ENCODE peak calls at places on chromosome 11, in six cellular contexts. L, T, P, A, D and F are unnamed samples.

GRCh38 chr11:67316882-67317364 is 13.6 kb downstream of the SSH3 start:
- DNase-seq in L (no peak), T (peak; percentile 66), P (no peak), A (no peak), D (no peak), F (no peak)

GRCh38 chr11:13868710-13869403 is 93.7 kb upstream of the SPON1 start:
- DNase-seq in L (no peak), T (peak; percentile 35), P (no peak), A (no peak), D (no peak), F (no peak)

GRCh38 chr11:35487532-35488078 is 37.8 kb downstream of the PAMR1 start:
- DNase-seq in L (peak; percentile 44), T (peak; percentile 26), P (peak; percentile 42), A (peak; percentile 70), D (no peak), F (no peak)

GRCh38 chr11:64358536-64358906 is 441 bp upstream of the RPS6KA4 start:
- DNase-seq in L (no peak), T (no peak), P (no peak), A (no peak), D (no peak), F (no peak)

GRCh38 chr11:118202599-118203422 is 22.0 kb downstream of the JAML start:
- DNase-seq in L (peak; percentile 97), T (no peak), P (no peak), A (no peak), D (peak; percentile 33), F (peak; percentile 44)

GRCh38 chr11:66321606-66322005 is 4.8 kb upstream of the CD248 start:
- DNase-seq in L (no peak), T (no peak), P (no peak), A (no peak), D (no peak), F (no peak)

GRCh38 chr11:108432783-108433182 is 34.5 kb downstream of the C11orf65 start:
- DNase-seq in L (no peak), T (no peak), P (no peak), A (no peak), D (no peak), F (no peak)

GRCh38 chr11:70270877-70271634 is 566 bp downstream of the PPFIA1 start:
- DNase-seq in L (peak; percentile 68), T (no peak), P (no peak), A (no peak), D (peak; percentile 16), F (peak; percentile 68)

GRCh38 chr11:62171261-62171723 is 18.7 kb upstream of the SCGB1D1 start:
- DNase-seq in L (peak; percentile 80), T (peak; percentile 58), P (peak; percentile 93), A (peak; percentile 97), D (peak; percentile 30), F (no peak)

GRCh38 chr11:74256370-74257133 is 54.9 kb downstream of the P4HA3 start:
- DNase-seq in L (no peak), T (no peak), P (no peak), A (no peak), D (no peak), F (no peak)

GRCh38 chr11:76337918-76338317 is 43.0 kb downstream of the THAP12 start:
- DNase-seq in L (no peak), T (no peak), P (no peak), A (no peak), D (no peak), F (no peak)

GRCh38 chr11:62033191-62034044 is 66.0 kb upstream of the FTH1 start:
- DNase-seq in L (no peak), T (no peak), P (no peak), A (peak; percentile 10), D (no peak), F (no peak)

GRCh38 chr11:98061858-98062257 is 958.9 kb upstream of the CNTN5 start:
- DNase-seq in L (no peak), T (no peak), P (no peak), A (no peak), D (no peak), F (no peak)

GRCh38 chr11:128763224-128763623 is 69.4 kb downstream of the FLI1 start:
- DNase-seq in L (no peak), T (no peak), P (no peak), A (no peak), D (no peak), F (no peak)

GRCh38 chr11:127049486-127049885 is 48.9 kb upstream of the KIRREL3 start:
- DNase-seq in L (no peak), T (no peak), P (no peak), A (no peak), D (no peak), F (no peak)

GRCh38 chr11:118856314-118856713 is 27.4 kb upstream of the CXCR5 start:
- DNase-seq in L (no peak), T (no peak), P (no peak), A (no peak), D (no peak), F (no peak)

GRCh38 chr11:75790986-75791385 is 22.4 kb downstream of the DGAT2 start:
- DNase-seq in L (no peak), T (no peak), P (no peak), A (no peak), D (no peak), F (no peak)

GRCh38 chr11:58625826-58626460 is 3.5 kb downstream of the CNTF start:
- DNase-seq in L (no peak), T (no peak), P (no peak), A (no peak), D (no peak), F (no peak)

GRCh38 chr11:27460571-27460970 is 12.0 kb downstream of the LGR4 start:
- DNase-seq in L (no peak), T (no peak), P (no peak), A (no peak), D (no peak), F (no peak)

GRCh38 chr11:2777871-2778629 is 78.3 kb upstream of the KCNQ1OT1 start:
- DNase-seq in L (peak; percentile 28), T (no peak), P (no peak), A (no peak), D (no peak), F (peak; percentile 7)

GRCh38 chr11:66868082-66868725 is 11.3 kb downstream of the LRFN4 start:
- DNase-seq in L (no peak), T (no peak), P (no peak), A (no peak), D (no peak), F (no peak)

GRCh38 chr11:2747236-2748015 is 47.6 kb upstream of the KCNQ1OT1 start:
- DNase-seq in L (peak; percentile 44), T (no peak), P (no peak), A (no peak), D (no peak), F (no peak)

GRCh38 chr11:128548655-128549255 is 38.6 kb downstream of the ETS1 start:
- DNase-seq in L (no peak), T (no peak), P (no peak), A (peak; percentile 30), D (no peak), F (peak; percentile 70)

GRCh38 chr11:650482-650881 is 13.4 kb downstream of the DRD4 start:
- DNase-seq in L (no peak), T (no peak), P (no peak), A (no peak), D (no peak), F (no peak)

GRCh38 chr11:85021066-85021465 is 606.1 kb downstream of the DLG2 start:
- DNase-seq in L (no peak), T (no peak), P (no peak), A (no peak), D (no peak), F (no peak)

GRCh38 chr11:64181506-64182411 is 4.2 kb upstream of the STIP1 start:
- DNase-seq in L (peak; percentile 82), T (peak; percentile 70), P (peak; percentile 98), A (peak; percentile 88), D (no peak), F (peak; percentile 93)

GRCh38 chr11:110251837-110252236 is 44.6 kb downstream of the RDX start:
- DNase-seq in L (no peak), T (peak; percentile 5), P (no peak), A (no peak), D (no peak), F (no peak)

GRCh38 chr11:76666408-76666807 is 4.1 kb downstream of the LRRC32 start:
- DNase-seq in L (peak; percentile 34), T (no peak), P (no peak), A (no peak), D (no peak), F (no peak)